ENCODE peak calls at places on chromosomes 7 and 10, in seven cellular contexts. E is A172, O is aorta, L is sigmoid colon, D is HTR-8/SVneo, B is upper lobe of right lung, A is GOT3. X is an unnamed sample.

GRCh38 chr7:49773082-49773938 is at the start of gene VWC2:
- DNase-seq in E (no peak), O (no peak), L (no peak), D (no peak), B (no peak), A (no peak), X (no peak)

GRCh38 chr7:127598318-127598717 is 4.8 kb downstream of the FSCN3 start:
- DNase-seq in E (no peak), O (no peak), L (no peak), D (no peak), B (no peak), A (no peak), X (no peak)

GRCh38 chr7:83267141-83267631 is 104.5 kb upstream of the PCLO start:
- DNase-seq in E (peak; percentile 14), O (no peak), L (no peak), D (peak; percentile 6), B (no peak), A (no peak), X (no peak)

GRCh38 chr10:112446055-112446854 is 459 bp downstream of the ZDHHC6 start:
- DNase-seq in E (peak; percentile 7), O (no peak), L (no peak), D (no peak), B (no peak), A (no peak), X (no peak)

GRCh38 chr7:29639887-29640600 is 76.4 kb downstream of the PRR15 start:
- DNase-seq in E (no peak), O (no peak), L (no peak), D (no peak), B (no peak), A (no peak), X (no peak)

GRCh38 chr7:98213874-98214810 is 2.9 kb downstream of the BHLHA15 start:
- DNase-seq in E (no peak), O (peak; percentile 72), L (peak; percentile 43), D (no peak), B (peak; percentile 59), A (no peak), X (peak; percentile 32)

GRCh38 chr10:24272374-24272773 is 63.4 kb downstream of the KIAA1217 start:
- DNase-seq in E (peak; percentile 10), O (no peak), L (no peak), D (no peak), B (no peak), A (no peak), X (no peak)

GRCh38 chr7:14551326-14551725 is 351.2 kb downstream of the DGKB start:
- DNase-seq in E (no peak), O (no peak), L (no peak), D (no peak), B (no peak), A (no peak), X (no peak)

GRCh38 chr7:51007708-51008505 is 225.2 kb upstream of the GRB10 start:
- DNase-seq in E (no peak), O (no peak), L (no peak), D (no peak), B (peak; percentile 44), A (no peak), X (no peak)

GRCh38 chr10:61548371-61548770 is 95.2 kb upstream of the TMEM26 start:
- DNase-seq in E (no peak), O (no peak), L (no peak), D (no peak), B (no peak), A (no peak), X (no peak)

GRCh38 chr10:21526184-21526951 is 886 bp upstream of the SKIDA1 start:
- DNase-seq in E (peak; percentile 61), O (peak; percentile 95), L (peak; percentile 93), D (no peak), B (peak; percentile 93), A (no peak), X (peak; percentile 79)

GRCh38 chr10:28734940-28735759 is 57.8 kb downstream of the BAMBI start:
- DNase-seq in E (peak; percentile 88), O (no peak), L (no peak), D (peak; percentile 65), B (no peak), A (no peak), X (no peak)

GRCh38 chr10:56583316-56583715 is 222.3 kb upstream of the ZWINT start:
- DNase-seq in E (no peak), O (no peak), L (no peak), D (no peak), B (no peak), A (no peak), X (no peak)

GRCh38 chr7:98251844-98252639 is at the start of gene TECPR1:
- DNase-seq in E (peak; percentile 86), O (peak; percentile 98), L (peak; percentile 97), D (peak; percentile 93), B (peak; percentile 98), A (peak; percentile 83), X (peak; percentile 97)

GRCh38 chr7:79823246-79823951 is 311.2 kb upstream of the GNAI1 start:
- DNase-seq in E (no peak), O (no peak), L (no peak), D (no peak), B (no peak), A (no peak), X (no peak)

GRCh38 chr10:58995058-58995596 is 181.3 kb upstream of the PHYHIPL start:
- DNase-seq in E (no peak), O (no peak), L (no peak), D (no peak), B (no peak), A (no peak), X (no peak)

GRCh38 chr10:18238875-18239485 is 98.8 kb downstream of the CACNB2 start:
- DNase-seq in E (peak; percentile 47), O (no peak), L (no peak), D (peak; percentile 19), B (no peak), A (peak; percentile 7), X (no peak)

GRCh38 chr7:107828540-107828939 is 25.5 kb upstream of the SLC26A3 start:
- DNase-seq in E (no peak), O (no peak), L (no peak), D (no peak), B (no peak), A (no peak), X (no peak)

GRCh38 chr10:102616071-102616770 is 28.1 kb upstream of the TRIM8 start:
- DNase-seq in E (no peak), O (peak; percentile 74), L (peak; percentile 93), D (no peak), B (no peak), A (no peak), X (peak; percentile 27)

GRCh38 chr10:97129666-97130065 is 56.1 kb downstream of the SLIT1 start:
- DNase-seq in E (no peak), O (peak; percentile 39), L (no peak), D (no peak), B (no peak), A (no peak), X (no peak)

GRCh38 chr10:81145975-81146374 is 608.3 kb downstream of the SH2D4B start:
- DNase-seq in E (no peak), O (no peak), L (no peak), D (no peak), B (no peak), A (no peak), X (no peak)

GRCh38 chr7:18694484-18694883 is 198.9 kb downstream of the HDAC9 start:
- DNase-seq in E (no peak), O (no peak), L (no peak), D (no peak), B (no peak), A (no peak), X (no peak)

GRCh38 chr7:96004598-96004997 is 232.2 kb downstream of the DYNC1I1 start:
- DNase-seq in E (no peak), O (no peak), L (no peak), D (no peak), B (no peak), A (no peak), X (no peak)

GRCh38 chr7:1045038-1045726 is 836 bp downstream of the GPR146 start:
- DNase-seq in E (no peak), O (no peak), L (no peak), D (no peak), B (no peak), A (no peak), X (no peak)

GRCh38 chr7:64733550-64734240 is 60.5 kb upstream of the ZNF138 start:
- DNase-seq in E (peak; percentile 35), O (no peak), L (no peak), D (no peak), B (no peak), A (no peak), X (no peak)

GRCh38 chr10:69312537-69312936 is 34.2 kb downstream of the HK1 start:
- DNase-seq in E (no peak), O (no peak), L (no peak), D (no peak), B (no peak), A (no peak), X (no peak)

X was measured in right lobe of liver.